ENCODE peak calls at places on chromosomes 16 and 17, in six cellular contexts. P is HS-5; T is GM19239; N is stimulated activated CD4-positive, alpha-beta T cell treated with anti-CD3 and anti-CD28 coated beads, Interleukin-4, amount 100 ng/mL, for 1 hour; V is RWPE1; Y is HTR-8/SVneo. Z is an unnamed sample.
A peak's percentile ranks its signal among the peaks of the same experiment; 100 is the strongest.

GRCh38 chr17:61458491-61459433 is 6.5 kb downstream of the TBX4 start:
- DNase-seq in P (no peak), T (no peak), N (no peak), V (no peak), Y (no peak), Z (no peak)

GRCh38 chr17:33335491-33336173 is 42.5 kb upstream of the ASIC2 start:
- DNase-seq in P (no peak), T (no peak), N (no peak), V (no peak), Y (no peak), Z (peak; percentile 4)

GRCh38 chr16:52633230-52633629 is 86.3 kb upstream of the TOX3 start:
- DNase-seq in P (no peak), T (no peak), N (no peak), V (no peak), Y (no peak), Z (no peak)

GRCh38 chr16:30527635-30528178 is 1.3 kb upstream of the ZNF768 start:
- DNase-seq in P (no peak), T (peak; percentile 65), N (no peak), V (peak; percentile 63), Y (no peak), Z (no peak)

GRCh38 chr17:80393961-80394360 is 21.0 kb upstream of the ENDOV start:
- DNase-seq in P (no peak), T (no peak), N (no peak), V (no peak), Y (no peak), Z (no peak)

GRCh38 chr16:15055141-15056053 is 477 bp downstream of the NTAN1 start:
- DNase-seq in P (no peak), T (peak; percentile 64), N (peak; percentile 64), V (peak; percentile 14), Y (no peak), Z (no peak)

GRCh38 chr17:30580916-30581315 is 103.7 kb downstream of the GOSR1 start:
- DNase-seq in P (no peak), T (no peak), N (no peak), V (no peak), Y (no peak), Z (no peak)

GRCh38 chr17:40450175-40450574 is 6.9 kb downstream of the IGFBP4 start:
- DNase-seq in P (no peak), T (peak; percentile 39), N (peak; percentile 40), V (peak; percentile 37), Y (peak; percentile 57), Z (peak; percentile 59)

GRCh38 chr17:58277726-58278595 is 2.8 kb downstream of the MPO start:
- DNase-seq in P (no peak), T (no peak), N (no peak), V (no peak), Y (no peak), Z (no peak)

GRCh38 chr17:6913608-6914443 is 82.0 kb upstream of the ALOX12 start:
- DNase-seq in P (no peak), T (peak; percentile 62), N (peak; percentile 83), V (peak; percentile 70), Y (peak; percentile 81), Z (peak; percentile 73)

GRCh38 chr17:57898487-57899311 is 48.9 kb upstream of the MRPS23 start:
- DNase-seq in P (no peak), T (no peak), N (no peak), V (no peak), Y (peak; percentile 75), Z (no peak)

GRCh38 chr17:70119961-70120360 is 44.9 kb downstream of the KCNJ16 start:
- DNase-seq in P (no peak), T (no peak), N (no peak), V (no peak), Y (no peak), Z (no peak)

GRCh38 chr17:1351275-1351674 is 48.7 kb downstream of the YWHAE start:
- DNase-seq in P (no peak), T (no peak), N (no peak), V (no peak), Y (no peak), Z (no peak)

GRCh38 chr16:19505600-19506303 is 16.1 kb downstream of the GDE1 start:
- DNase-seq in P (no peak), T (no peak), N (no peak), V (no peak), Y (no peak), Z (no peak)

GRCh38 chr16:20598832-20599469 is 22.8 kb upstream of the ACSM2B start:
- DNase-seq in P (no peak), T (no peak), N (no peak), V (no peak), Y (no peak), Z (no peak)

GRCh38 chr16:87108941-87109340 is 208.3 kb downstream of the C16orf95 start:
- DNase-seq in P (no peak), T (no peak), N (no peak), V (no peak), Y (no peak), Z (no peak)

GRCh38 chr16:79970551-79971236 is 370.2 kb upstream of the MAF start:
- DNase-seq in P (no peak), T (no peak), N (no peak), V (no peak), Y (no peak), Z (no peak)

GRCh38 chr17:7260601-7261376 is 1.5 kb downstream of the CLDN7 start:
- DNase-seq in P (no peak), T (no peak), N (peak; percentile 47), V (peak; percentile 62), Y (no peak), Z (peak; percentile 31)

GRCh38 chr17:71441098-71441497 is 679.7 kb upstream of the SOX9 start:
- DNase-seq in P (peak; percentile 72), T (no peak), N (no peak), V (peak; percentile 41), Y (peak; percentile 33), Z (no peak)

GRCh38 chr17:58806046-58806445 is 50.4 kb downstream of the PPM1E start:
- DNase-seq in P (no peak), T (no peak), N (no peak), V (no peak), Y (no peak), Z (no peak)

GRCh38 chr17:19014628-19015215 is 10.2 kb upstream of the FAM83G start:
- DNase-seq in P (no peak), T (no peak), N (no peak), V (peak; percentile 32), Y (no peak), Z (no peak)

GRCh38 chr16:88195021-88195581 is 187.7 kb upstream of the ZNF469 start:
- DNase-seq in P (no peak), T (no peak), N (no peak), V (no peak), Y (no peak), Z (no peak)

GRCh38 chr17:80270104-80270503 is 9.5 kb downstream of the RNF213 start:
- DNase-seq in P (no peak), T (no peak), N (no peak), V (no peak), Y (no peak), Z (no peak)

GRCh38 chr17:12859520-12859919 is 70.2 kb downstream of the ARHGAP44 start:
- DNase-seq in P (no peak), T (no peak), N (no peak), V (no peak), Y (no peak), Z (no peak)

GRCh38 chr16:46895399-46896313 is 11.5 kb downstream of the GPT2 start:
- DNase-seq in P (no peak), T (no peak), N (no peak), V (no peak), Y (no peak), Z (no peak)

GRCh38 chr16:84228321-84228838 is 11.4 kb downstream of the KCNG4 start:
- DNase-seq in P (peak; percentile 36), T (no peak), N (no peak), V (peak; percentile 71), Y (peak; percentile 99), Z (no peak)

GRCh38 chr16:1335211-1335971 is 1.9 kb downstream of the BAIAP3 start:
- DNase-seq in P (no peak), T (no peak), N (no peak), V (no peak), Y (no peak), Z (no peak)

GRCh38 chr17:8532021-8532420 is 96.3 kb downstream of the NDEL1 start:
- DNase-seq in P (no peak), T (no peak), N (no peak), V (no peak), Y (no peak), Z (no peak)

GRCh38 chr17:6455321-6455705 is 11.1 kb downstream of the PIMREG start:
- DNase-seq in P (no peak), T (peak; percentile 61), N (peak; percentile 51), V (no peak), Y (no peak), Z (peak; percentile 54)

GRCh38 chr17:34472363-34472762 is 107.0 kb upstream of the TMEM132E start:
- DNase-seq in P (no peak), T (no peak), N (no peak), V (no peak), Y (no peak), Z (no peak)

GRCh38 chr17:71057938-71058337 is 888.6 kb downstream of the KCNJ2 start:
- DNase-seq in P (no peak), T (no peak), N (no peak), V (no peak), Y (no peak), Z (no peak)